ENCODE peak calls at places on chromosome 11, in ten cellular contexts. O is NCI-H69; R is HFFc6; U is left cardiac atrium; F is activated T-helper 1 cell treated with anti-CD3 and anti-CD28 coated beads, Interleukin-2, amount 50 U/mL, for 16 hours; Y is activated CD8-positive, alpha-beta memory T cell treated with anti-CD3 and anti-CD28 coated beads for 1 hour; P is GM23338; X is psoas muscle; T is HTR-8/SVneo; V is AG20443. S is an unnamed sample.

GRCh38 chr11:46920709-46921108 is 2.4 kb upstream of the LRP4 start:
- DNase-seq in O (no peak), R (peak; percentile 99), U (peak; percentile 51), F (no peak), Y (no peak), P (no peak), X (peak; percentile 83), T (peak; percentile 65), V (peak; percentile 96), S (peak; percentile 99)

GRCh38 chr11:27201454-27202302 is 161.1 kb downstream of the BBOX1 start:
- DNase-seq in O (peak; percentile 99), R (peak; percentile 89), U (peak; percentile 89), F (no peak), Y (no peak), P (peak; percentile 32), X (peak; percentile 88), T (peak; percentile 78), V (peak; percentile 78), S (peak; percentile 97)

GRCh38 chr11:27718853-27719574 is 18.8 kb upstream of the BDNF start:
- DNase-seq in O (peak; percentile 92), R (peak; percentile 39), U (peak; percentile 34), F (no peak), Y (no peak), P (peak; percentile 80), X (no peak), T (no peak), V (peak; percentile 80), S (peak; percentile 78)

GRCh38 chr11:103322861-103323260 is 213.6 kb downstream of the DYNC2H1 start:
- DNase-seq in O (no peak), R (no peak), U (no peak), F (no peak), Y (no peak), P (no peak), X (no peak), T (no peak), V (no peak), S (peak; percentile 19)

GRCh38 chr11:25566298-25567200 is 765.4 kb upstream of the ANO3 start:
- DNase-seq in O (no peak), R (no peak), U (peak; percentile 21), F (no peak), Y (no peak), P (no peak), X (peak; percentile 53), T (no peak), V (no peak), S (no peak)

GRCh38 chr11:46339816-46340215 is 7.4 kb upstream of the DGKZ start:
- DNase-seq in O (peak; percentile 61), R (no peak), U (no peak), F (no peak), Y (no peak), P (no peak), X (no peak), T (no peak), V (no peak), S (no peak)

GRCh38 chr11:2270322-2271076 is at the start of gene ASCL2:
- DNase-seq in O (peak; percentile 53), R (no peak), U (no peak), F (no peak), Y (no peak), P (peak; percentile 45), X (peak; percentile 46), T (no peak), V (peak; percentile 14), S (no peak)

GRCh38 chr11:36009469-36009868 is 65.6 kb downstream of the LDLRAD3 start:
- DNase-seq in O (peak; percentile 39), R (peak; percentile 51), U (no peak), F (no peak), Y (no peak), P (no peak), X (no peak), T (peak; percentile 48), V (peak; percentile 50), S (peak; percentile 82)

GRCh38 chr11:126127898-126128297 is 65.2 kb upstream of the CDON start:
- DNase-seq in O (no peak), R (no peak), U (no peak), F (no peak), Y (no peak), P (no peak), X (no peak), T (no peak), V (no peak), S (no peak)

GRCh38 chr11:59207988-59208432 is 4.7 kb downstream of the MPEG1 start:
- DNase-seq in O (peak; percentile 52), R (peak; percentile 40), U (peak; percentile 45), F (no peak), Y (peak; percentile 5), P (peak; percentile 81), X (no peak), T (peak; percentile 26), V (peak; percentile 67), S (peak; percentile 60)

GRCh38 chr11:72781313-72782080 is 12.3 kb downstream of the STARD10 start:
- DNase-seq in O (peak; percentile 80), R (no peak), U (peak; percentile 51), F (peak; percentile 17), Y (peak; percentile 46), P (peak; percentile 66), X (peak; percentile 67), T (peak; percentile 73), V (peak; percentile 80), S (no peak)

GRCh38 chr11:128544625-128545024 is 42.7 kb downstream of the ETS1 start:
- DNase-seq in O (peak; percentile 95), R (no peak), U (no peak), F (no peak), Y (no peak), P (no peak), X (no peak), T (no peak), V (peak; percentile 48), S (peak; percentile 55)

GRCh38 chr11:5809122-5809519 is 397 bp downstream of the OR52N2 start:
- DNase-seq in O (no peak), R (no peak), U (no peak), F (no peak), Y (no peak), P (no peak), X (no peak), T (no peak), V (no peak), S (peak; percentile 12)

GRCh38 chr11:128776434-128777284 is 82.8 kb downstream of the FLI1 start:
- DNase-seq in O (peak; percentile 47), R (no peak), U (peak; percentile 79), F (no peak), Y (no peak), P (peak; percentile 93), X (peak; percentile 64), T (no peak), V (peak; percentile 43), S (peak; percentile 15)

GRCh38 chr11:61065955-61066638 is 36.2 kb upstream of the CD5 start:
- DNase-seq in O (no peak), R (no peak), U (no peak), F (no peak), Y (no peak), P (no peak), X (no peak), T (no peak), V (no peak), S (no peak)

GRCh38 chr11:1870721-1871466 is 18.0 kb downstream of the LSP1 start:
- DNase-seq in O (peak; percentile 31), R (no peak), U (peak; percentile 32), F (peak; percentile 29), Y (no peak), P (peak; percentile 21), X (peak; percentile 72), T (no peak), V (peak; percentile 55), S (no peak)

GRCh38 chr11:19316434-19316833 is 75.7 kb upstream of the E2F8 start:
- DNase-seq in O (no peak), R (no peak), U (peak; percentile 67), F (no peak), Y (no peak), P (no peak), X (peak; percentile 73), T (no peak), V (peak; percentile 45), S (no peak)

GRCh38 chr11:78957481-78958245 is 383.0 kb upstream of the NARS2 start:
- DNase-seq in O (no peak), R (peak; percentile 45), U (no peak), F (no peak), Y (no peak), P (no peak), X (no peak), T (no peak), V (no peak), S (peak; percentile 29)

GRCh38 chr11:63503492-63503891 is 2.4 kb upstream of the LGALS12 start:
- DNase-seq in O (no peak), R (no peak), U (no peak), F (no peak), Y (no peak), P (no peak), X (no peak), T (no peak), V (no peak), S (no peak)